ENCODE peak calls at places on chromosome 14, in four cellular contexts. B is tibial artery; G is stimulated activated CD4-positive, alpha-beta T cell treated with anti-CD3 and anti-CD28 coated beads, Interleukin-2, amount 100 ng/mL, for 48 hours; T is stimulated activated CD8-positive, alpha-beta memory T cell treated with anti-CD3 and anti-CD28 coated beads, Interleukin-4, amount 100 ng/mL, for 1 hour. O is an unnamed sample.
A peak's percentile ranks its signal among the peaks of the same experiment; 100 is the strongest.

GRCh38 chr14:89924224-89924623 is 30.3 kb downstream of the EFCAB11 start:
- DNase-seq in B (no peak), G (no peak), T (no peak), O (no peak)

GRCh38 chr14:68474741-68475140 is 318.1 kb downstream of the ZFP36L1 start:
- DNase-seq in T (no peak), G (no peak), B (no peak), O (no peak)

GRCh38 chr14:35509846-35510245 is 24.1 kb upstream of the INSM2 start:
- DNase-seq in T (no peak), B (no peak), G (no peak), O (no peak)

GRCh38 chr14:52545584-52546317 is 6.6 kb downstream of the TXNDC16 start:
- DNase-seq in G (no peak), B (no peak), T (no peak), O (no peak)

GRCh38 chr14:50955373-50956043 is 11.2 kb upstream of the PYGL start:
- DNase-seq in T (no peak), G (peak; percentile 23), B (peak; percentile 80), O (no peak)

GRCh38 chr14:25237845-25238244 is 187.9 kb upstream of the STXBP6 start:
- DNase-seq in T (no peak), B (no peak), G (no peak), O (no peak)

GRCh38 chr14:50924848-50925247 is 19.4 kb downstream of the PYGL start:
- DNase-seq in B (no peak), G (no peak), T (no peak), O (no peak)

GRCh38 chr14:92397140-92397815 is 74.3 kb downstream of the SLC24A4 start:
- DNase-seq in T (no peak), G (no peak), B (no peak), O (no peak)

GRCh38 chr14:49857427-49858003 is 4.9 kb upstream of the NEMF start:
- DNase-seq in G (no peak), T (no peak), B (no peak), O (no peak)

GRCh38 chr14:34539407-34540180 is at the start of gene EAPP:
- DNase-seq in T (peak; percentile 90), G (peak; percentile 93), B (peak; percentile 99), O (peak; percentile 98)

GRCh38 chr14:30227871-30228270 is 300.2 kb upstream of the PRKD1 start:
- DNase-seq in G (no peak), T (no peak), B (peak; percentile 43), O (no peak)

GRCh38 chr14:101854366-101854765 is 92.9 kb downstream of the PPP2R5C start:
- DNase-seq in B (no peak), T (no peak), G (no peak), O (no peak)

GRCh38 chr14:106094654-106095189 is 568.3 kb downstream of the TMEM121 start:
- DNase-seq in B (no peak), T (no peak), G (no peak), O (peak; percentile 59)

GRCh38 chr14:97846156-97846555 is 1049.0 kb downstream of the VRK1 start:
- DNase-seq in B (no peak), G (no peak), T (no peak), O (no peak)

GRCh38 chr14:51872396-51872795 is 12.0 kb downstream of the GNG2 start:
- DNase-seq in G (no peak), B (no peak), T (no peak), O (no peak)

GRCh38 chr14:50351016-50351415 is 38.9 kb downstream of the DMAC2L start:
- DNase-seq in B (no peak), T (no peak), G (no peak), O (no peak)